ENCODE peak calls at places on chromosomes 12 and 14, in six cellular contexts. Y is activated naive CD8-positive, alpha-beta T cell treated with anti-CD3 and anti-CD28 coated beads, Interleukin-2, amount 50 U/mL, for 24 hours; L is psoas muscle; I is hypothalamus; Z is ELR; D is activated T-cell treated with anti-CD3 and anti-CD28 coated beads, Interleukin-2, amount 50 U/mL, for 4 hours. E is an unnamed sample.

GRCh38 chr12:91817512-91817911 is 328.1 kb downstream of the BTG1 start:
- DNase-seq in Y (no peak), L (no peak), I (no peak), Z (no peak), D (no peak), E (no peak)

GRCh38 chr14:95564060-95564459 is 29.2 kb downstream of the GLRX5 start:
- DNase-seq in Y (no peak), L (peak), I (peak), Z (no peak), D (no peak), E (no peak)

GRCh38 chr12:97752129-97752528 is 289.5 kb downstream of the RMST start:
- DNase-seq in Y (no peak), L (no peak), I (no peak), Z (no peak), D (no peak), E (no peak)

GRCh38 chr12:52029686-52030085 is 21.6 kb upstream of the NR4A1 start:
- DNase-seq in Y (no peak), L (no peak), I (peak), Z (peak), D (no peak), E (no peak)

GRCh38 chr12:85920324-85920947 is 46.3 kb downstream of the NTS start:
- DNase-seq in Y (no peak), L (no peak), I (no peak), Z (peak), D (no peak), E (no peak)

GRCh38 chr14:52589646-52590045 is 37.0 kb downstream of the GPR137C start:
- DNase-seq in Y (no peak), L (no peak), I (no peak), Z (peak), D (no peak), E (no peak)

GRCh38 chr12:5441497-5442236 is 9.8 kb downstream of the NTF3 start:
- DNase-seq in Y (no peak), L (no peak), I (no peak), Z (peak), D (no peak), E (no peak)

GRCh38 chr12:49872781-49873181 is 29.9 kb upstream of the BCDIN3D start:
- DNase-seq in Y (no peak), L (no peak), I (peak), Z (no peak), D (no peak), E (no peak)

GRCh38 chr14:75079521-75079920 is 10.1 kb downstream of the ZC2HC1C start:
- DNase-seq in Y (no peak), L (no peak), I (no peak), Z (no peak), D (no peak), E (no peak)

GRCh38 chr14:85319998-85320397 is 209.9 kb upstream of the FLRT2 start:
- DNase-seq in Y (no peak), L (no peak), I (no peak), Z (peak), D (no peak), E (no peak)

GRCh38 chr12:90841336-90841735 is 113.6 kb downstream of the CCER1 start:
- DNase-seq in Y (no peak), L (no peak), I (no peak), Z (peak), D (no peak), E (no peak)

GRCh38 chr14:77498120-77498979 is at the start of gene ISM2:
- DNase-seq in Y (peak), L (no peak), I (no peak), Z (peak), D (peak), E (peak)

GRCh38 chr14:85175556-85175955 is 354.4 kb upstream of the FLRT2 start:
- DNase-seq in Y (no peak), L (no peak), I (no peak), Z (no peak), D (no peak), E (no peak)

GRCh38 chr12:100498141-100498540 is 24.5 kb downstream of the NR1H4 start:
- DNase-seq in Y (no peak), L (no peak), I (no peak), Z (no peak), D (no peak), E (no peak)

GRCh38 chr12:65004270-65004669 is 116.8 kb downstream of the WIF1 start:
- DNase-seq in Y (no peak), L (no peak), I (no peak), Z (no peak), D (no peak), E (no peak)

GRCh38 chr12:50309950-50310349 is 26.6 kb upstream of the LIMA1 start:
- DNase-seq in Y (no peak), L (no peak), I (no peak), Z (no peak), D (no peak), E (no peak)

GRCh38 chr12:96236221-96236822 is 42.1 kb downstream of the ELK3 start:
- DNase-seq in Y (no peak), L (peak), I (no peak), Z (no peak), D (no peak), E (no peak)

GRCh38 chr12:109566424-109566823 is 6.9 kb downstream of the MMAB start:
- DNase-seq in Y (no peak), L (no peak), I (no peak), Z (no peak), D (no peak), E (no peak)

GRCh38 chr12:122934722-122935121 is 31.5 kb downstream of the ABCB9 start:
- DNase-seq in Y (no peak), L (no peak), I (no peak), Z (no peak), D (no peak), E (no peak)